ENCODE peak calls at places on chromosomes 4 and X, in nine cellular contexts. W, U, V, S, N, X, C, P and Z are unnamed samples.

GRCh38 chr4:1381181-1381621 is 25.0 kb downstream of the NKX1-1 start:
- DNase-seq in W (no peak), U (no peak), V (no peak), S (no peak), N (no peak), X (no peak), C (no peak), P (peak), Z (no peak)

GRCh38 chrX:129961180-129962083 is 21.0 kb upstream of the BCORL1 start:
- DNase-seq in W (no peak), U (no peak), V (peak), S (peak), N (no peak), X (no peak), C (no peak), P (peak), Z (no peak)

GRCh38 chrX:30181353-30181752 is 34.0 kb upstream of the MAGEB2 start:
- DNase-seq in W (no peak), U (no peak), V (no peak), S (no peak), N (no peak), X (no peak), C (no peak), P (no peak), Z (no peak)

GRCh38 chrX:123060986-123061385 is 123.1 kb upstream of the GRIA3 start:
- DNase-seq in W (no peak), U (no peak), V (no peak), S (no peak), N (no peak), X (no peak), C (no peak), P (no peak), Z (no peak)

GRCh38 chr4:47469951-47470350 is 6.4 kb upstream of the COMMD8 start:
- DNase-seq in W (no peak), U (peak), V (no peak), S (no peak), N (peak), X (no peak), C (no peak), P (no peak), Z (peak)

GRCh38 chr4:17814140-17814539 is 3.4 kb downstream of the NCAPG start:
- DNase-seq in W (no peak), U (peak), V (peak), S (no peak), N (peak), X (peak), C (no peak), P (no peak), Z (no peak)

GRCh38 chrX:129523076-129524055 is at the start of gene SMARCA1:
- DNase-seq in W (peak), U (peak), V (peak), S (no peak), N (peak), X (peak), C (no peak), P (peak), Z (peak)

GRCh38 chrX:1012678-1013300 is 199.7 kb downstream of the CRLF2 start:
- DNase-seq in W (no peak), U (no peak), V (no peak), S (no peak), N (no peak), X (no peak), C (no peak), P (no peak), Z (no peak)

GRCh38 chr4:76781698-76782595 is 116.0 kb downstream of the SOWAHB start:
- DNase-seq in W (no peak), U (peak), V (peak), S (no peak), N (peak), X (peak), C (no peak), P (no peak), Z (peak)

GRCh38 chrX:51894697-51895336 is 1.4 kb downstream of the MAGED1 start:
- DNase-seq in W (peak), U (peak), V (no peak), S (no peak), N (peak), X (peak), C (no peak), P (no peak), Z (no peak)

GRCh38 chrX:38117485-38117884 is 103.2 kb downstream of the SRPX start:
- DNase-seq in W (no peak), U (no peak), V (no peak), S (peak), N (peak), X (peak), C (no peak), P (no peak), Z (no peak)

GRCh38 chr4:124253080-124253479 is 459.5 kb downstream of the ANKRD50 start:
- DNase-seq in W (no peak), U (no peak), V (no peak), S (no peak), N (no peak), X (no peak), C (no peak), P (no peak), Z (no peak)

GRCh38 chrX:6821730-6822129 is 286.8 kb upstream of the VCX3A start:
- DNase-seq in W (no peak), U (no peak), V (no peak), S (no peak), N (no peak), X (no peak), C (no peak), P (no peak), Z (no peak)

GRCh38 chrX:47662144-47662657 is 3.2 kb upstream of the UXT start:
- DNase-seq in W (no peak), U (peak), V (peak), S (no peak), N (peak), X (peak), C (no peak), P (no peak), Z (peak)

GRCh38 chrX:107567370-107567769 is 60.9 kb upstream of the PRPS1 start:
- DNase-seq in W (no peak), U (no peak), V (no peak), S (no peak), N (no peak), X (no peak), C (no peak), P (no peak), Z (no peak)

GRCh38 chr4:103996059-103996458 is 276.3 kb upstream of the TACR3 start:
- DNase-seq in W (no peak), U (no peak), V (no peak), S (no peak), N (peak), X (peak), C (no peak), P (no peak), Z (no peak)

GRCh38 chr4:11497212-11497806 is 68.6 kb upstream of the HS3ST1 start:
- DNase-seq in W (no peak), U (no peak), V (no peak), S (no peak), N (no peak), X (no peak), C (no peak), P (no peak), Z (no peak)

GRCh38 chr4:4379540-4380087 is 7.3 kb upstream of the NSG1 start:
- DNase-seq in W (no peak), U (no peak), V (no peak), S (no peak), N (no peak), X (no peak), C (no peak), P (no peak), Z (no peak)

GRCh38 chr4:75432683-75433082 is 81.5 kb downstream of the RCHY1 start:
- DNase-seq in W (no peak), U (peak), V (peak), S (peak), N (peak), X (peak), C (no peak), P (no peak), Z (peak)

GRCh38 chr4:29046166-29046565 is 1674.0 kb upstream of the PCDH7 start:
- DNase-seq in W (no peak), U (peak), V (peak), S (no peak), N (peak), X (peak), C (no peak), P (no peak), Z (no peak)

GRCh38 chrX:155216179-155216939 is at the start of gene VBP1:
- DNase-seq in W (peak), U (peak), V (peak), S (peak), N (peak), X (peak), C (peak), P (peak), Z (peak)

GRCh38 chr4:173169178-173169427 is 492 bp downstream of the GALNT7 start:
- DNase-seq in W (no peak), U (no peak), V (no peak), S (no peak), N (no peak), X (no peak), C (no peak), P (no peak), Z (no peak)

GRCh38 chrX:11257711-11258110 is 35.5 kb upstream of the AMELX start:
- DNase-seq in W (no peak), U (no peak), V (no peak), S (no peak), N (no peak), X (no peak), C (no peak), P (no peak), Z (no peak)

GRCh38 chrX:18353931-18354368 is 538 bp downstream of the SCML2 start:
- DNase-seq in W (peak), U (peak), V (no peak), S (no peak), N (no peak), X (no peak), C (no peak), P (no peak), Z (peak)

GRCh38 chrX:16712116-16712824 is at the start of gene CTPS2:
- DNase-seq in W (peak), U (peak), V (peak), S (peak), N (peak), X (peak), C (no peak), P (peak), Z (peak)